ENCODE peak calls at places on chromosomes 12 and 14, in nine cellular contexts. D, P, N, Y, B, M, C, X and S are unnamed samples.

GRCh38 chr12:29738416-29738815 is 45.3 kb downstream of the TMTC1 start:
- DNase-seq in B (no peak), X (no peak), N (no peak), C (no peak), M (peak; percentile 17), Y (no peak), P (no peak), D (no peak), S (no peak)

GRCh38 chr14:105939810-105940508 is 413.6 kb downstream of the TMEM121 start:
- DNase-seq in P (no peak), B (peak; percentile 19), C (no peak), D (no peak), N (no peak), X (peak; percentile 11), M (no peak), Y (no peak), S (no peak)

GRCh38 chr14:32572867-32573149 is 243.7 kb downstream of the AKAP6 start:
- DNase-seq in X (no peak), B (no peak), P (no peak), C (no peak), M (no peak), N (no peak), Y (no peak), D (no peak), S (no peak)

GRCh38 chr12:95549392-95550084 is 1.7 kb downstream of the USP44 start:
- DNase-seq in P (no peak), B (no peak), D (no peak), X (no peak), Y (no peak), C (no peak), M (no peak), N (no peak), S (no peak)

GRCh38 chr12:78149459-78149858 is 318.8 kb downstream of the NAV3 start:
- DNase-seq in B (no peak), N (no peak), X (no peak), Y (no peak), P (no peak), M (no peak), C (peak; percentile 2), D (no peak), S (no peak)

GRCh38 chr14:33986804-33987203 is 35.9 kb upstream of the EGLN3 start:
- DNase-seq in Y (no peak), M (peak; percentile 86), D (peak; percentile 71), N (no peak), P (peak; percentile 32), X (no peak), C (peak; percentile 98), B (no peak), S (no peak)

GRCh38 chr14:75196468-75196867 is 20.1 kb upstream of the TMED10 start:
- DNase-seq in Y (no peak), P (no peak), D (peak; percentile 76), N (peak; percentile 67), C (no peak), X (no peak), M (no peak), B (no peak), S (no peak)

GRCh38 chr12:43480591-43480990 is 71.4 kb downstream of the ADAMTS20 start:
- DNase-seq in D (no peak), B (no peak), N (no peak), X (no peak), M (no peak), C (peak; percentile 2), P (no peak), Y (no peak), S (no peak)

GRCh38 chr14:104245075-104245474 is 106.7 kb downstream of the KIF26A start:
- DNase-seq in N (no peak), P (no peak), B (no peak), Y (no peak), M (no peak), D (no peak), X (no peak), C (no peak), S (no peak)

GRCh38 chr12:94769040-94769420 is 118.7 kb upstream of the TMCC3 start:
- DNase-seq in Y (no peak), N (no peak), C (no peak), B (no peak), P (no peak), M (no peak), X (no peak), D (no peak), S (no peak)

GRCh38 chr12:56451147-56451546 is 1.9 kb upstream of the TIMELESS start:
- DNase-seq in C (no peak), M (no peak), D (no peak), N (no peak), Y (no peak), P (no peak), B (no peak), X (no peak), S (no peak)

GRCh38 chr12:630656-631632 is 32.3 kb downstream of the NINJ2 start:
- DNase-seq in C (no peak), D (no peak), B (peak; percentile 85), X (no peak), Y (peak; percentile 76), P (no peak), M (no peak), N (peak; percentile 42), S (no peak)

GRCh38 chr12:99948380-99948779 is 36.4 kb downstream of the ANKS1B start:
- DNase-seq in N (no peak), M (no peak), D (no peak), Y (no peak), X (no peak), B (no peak), P (no peak), C (no peak), S (no peak)

GRCh38 chr12:108386704-108387360 is 47.7 kb upstream of the CMKLR1 start:
- DNase-seq in D (no peak), Y (no peak), C (no peak), N (no peak), B (no peak), P (no peak), X (no peak), M (peak; percentile 54), S (no peak)

GRCh38 chr14:52950410-52950897 is 396 bp downstream of the FERMT2 start:
- DNase-seq in M (peak; percentile 77), D (no peak), X (no peak), C (no peak), Y (peak; percentile 56), P (no peak), N (peak; percentile 50), B (peak; percentile 44), S (peak; percentile 74)

GRCh38 chr12:113097716-113098427 is 37.7 kb downstream of the RASAL1 start:
- DNase-seq in C (peak; percentile 62), P (no peak), D (no peak), Y (peak; percentile 50), M (peak; percentile 15), X (no peak), N (peak; percentile 30), B (no peak), S (no peak)

GRCh38 chr14:55129086-55129427 is at the start of gene LGALS3:
- DNase-seq in X (peak; percentile 29), M (peak; percentile 88), C (peak; percentile 69), D (peak; percentile 60), Y (peak; percentile 85), N (peak; percentile 78), B (peak; percentile 74), P (no peak), S (no peak)

GRCh38 chr14:68630611-68631013 is 162.3 kb downstream of the ZFP36L1 start:
- DNase-seq in M (no peak), X (no peak), P (no peak), C (no peak), N (peak; percentile 54), Y (no peak), B (no peak), D (peak; percentile 22), S (no peak)
- H3K4me1 ChIP-seq in M (no peaks in the 10 kb centered on the region), X (peaks cover 10% of the 10 kb centered on the region), P (peaks cover 10% of the 10 kb centered on the region), C (peaks cover 12% of the 10 kb centered on the region), N (peaks cover 60% of the 10 kb centered on the region), Y (peaks cover 72% of the 10 kb centered on the region), B (peaks cover 14% of the 10 kb centered on the region), D (peaks cover 45% of the 10 kb centered on the region), S (peaks cover 23% of the 10 kb centered on the region)

GRCh38 chr12:104730761-104731160 is 227.3 kb downstream of the SLC41A2 start:
- DNase-seq in N (no peak), X (no peak), P (no peak), B (no peak), D (no peak), M (no peak), Y (no peak), C (no peak), S (peak; percentile 76)
- H3K27ac ChIP-seq in N (no peak overlapping the region), X (no peak overlapping the region), P (no peak overlapping the region), B (no peak overlapping the region), D (no peak overlapping the region), M (no peak overlapping the region), Y (no peak overlapping the region), C (no peak overlapping the region), S (peak overlapping the region; percentile 23)

DNA sequence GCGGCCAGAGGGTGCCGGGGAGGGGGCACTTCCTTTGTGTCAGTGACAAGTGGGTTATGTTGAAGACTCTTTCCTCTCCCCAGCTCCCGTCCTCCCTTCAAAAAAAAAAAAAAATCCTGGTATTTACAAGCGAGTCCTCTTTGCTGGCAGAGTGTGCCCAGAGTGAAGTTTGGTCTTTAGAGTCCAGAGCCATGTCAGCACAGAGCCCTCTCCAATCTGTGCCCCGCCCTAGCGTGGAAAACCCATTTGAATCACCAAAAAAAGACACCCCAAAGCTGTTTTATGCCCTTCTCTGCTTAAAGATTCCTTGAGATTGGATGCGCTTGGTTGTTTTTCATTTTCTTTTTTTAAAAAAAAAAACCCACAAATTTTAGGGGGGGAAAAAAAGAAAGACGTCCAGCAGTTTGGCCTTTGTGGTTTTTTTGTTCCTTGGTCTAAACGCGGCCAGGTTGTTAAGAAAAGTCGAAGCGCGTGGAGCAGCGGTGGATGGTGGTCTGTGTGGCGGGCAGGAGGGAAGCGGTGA is 3.3 kb downstream of the NKX2-1 start:
- DNase-seq in Y (no peak), X (no peak), C (no peak), D (no peak), N (no peak), M (no peak), B (no peak), P (no peak), S (no peak)
- H3K27me3 ChIP-seq in Y (peaks cover 100% of the 10 kb centered on the region), X (peaks cover 25% of the 10 kb centered on the region), C (peaks cover 81% of the 10 kb centered on the region), D (peaks cover 2% of the 10 kb centered on the region), N (peaks cover 65% of the 10 kb centered on the region), M (peaks cover 88% of the 10 kb centered on the region), B (peaks cover 16% of the 10 kb centered on the region), P (peaks cover 3% of the 10 kb centered on the region), S (no peaks in the 10 kb centered on the region)

DNA sequence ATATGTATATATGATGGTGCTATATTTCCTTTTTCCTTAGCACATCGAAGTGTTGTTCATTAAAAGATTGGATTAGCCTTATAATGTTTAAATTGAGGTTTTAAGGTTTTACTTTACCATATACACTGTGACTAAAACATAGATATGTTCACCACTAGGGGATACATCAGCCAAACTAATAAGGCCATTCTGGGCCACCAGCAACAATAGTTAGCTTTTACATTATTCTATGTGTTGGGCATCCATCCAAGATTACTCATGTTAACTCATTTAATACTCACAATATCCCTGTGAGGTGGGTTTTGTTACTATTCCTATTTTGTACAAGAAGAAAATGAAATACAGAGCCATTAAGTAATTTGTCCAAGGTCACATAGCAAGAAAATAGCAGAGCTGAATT is 202.6 kb upstream of the AVPR1A start:
- DNase-seq in M (peak; percentile 9), B (no peak), Y (no peak), C (peak; percentile 26), N (no peak), D (no peak), X (no peak), P (no peak), S (no peak)
- H3K4me1 ChIP-seq in M (no peaks in the 10 kb centered on the region), B (no peaks in the 10 kb centered on the region), Y (peaks cover 3% of the 10 kb centered on the region), C (no peaks in the 10 kb centered on the region), N (no peaks in the 10 kb centered on the region), D (no peaks in the 10 kb centered on the region), X (no peaks in the 10 kb centered on the region), P (no peaks in the 10 kb centered on the region), S (no peaks in the 10 kb centered on the region)

GRCh38 chr12:26116829-26117228 is 8.0 kb downstream of the BHLHE41 start:
- DNase-seq in M (peak; percentile 51), N (no peak), D (no peak), C (peak; percentile 32), P (no peak), Y (no peak), X (no peak), B (no peak), S (no peak)
- H3K27ac ChIP-seq in M (no peak overlapping the region), N (no peak overlapping the region), D (peak overlapping the region; percentile 43), C (no peak overlapping the region), P (no peak overlapping the region), Y (peak overlapping the region; percentile 90), X (no peak overlapping the region), B (no peak overlapping the region), S (no peak overlapping the region)